ENCODE peak calls at places on chromosomes 1 and 21, in nine cellular contexts. T, Y, W, H, I, C, M, A and U are unnamed samples.
A peak's percentile ranks its signal among the peaks of the same experiment; 100 is the strongest.

GRCh38 chr1:178055779-178056471 is 38.0 kb upstream of the RASAL2 start:
- DNase-seq in T (peak; percentile 62), Y (peak; percentile 81), W (no peak), H (peak; percentile 23), I (peak; percentile 45), C (no peak), M (no peak), A (peak; percentile 34), U (peak; percentile 33)

GRCh38 chr1:45012639-45013278 is 705 bp downstream of the UROD start:
- DNase-seq in T (peak; percentile 86), Y (no peak), W (peak; percentile 83), H (peak; percentile 65), I (peak; percentile 63), C (peak; percentile 70), M (no peak), A (peak; percentile 84), U (peak; percentile 34)

GRCh38 chr1:10374442-10374860 is 24.4 kb upstream of the PGD start:
- DNase-seq in T (no peak), Y (no peak), W (no peak), H (no peak), I (no peak), C (no peak), M (no peak), A (peak; percentile 35), U (no peak)

GRCh38 chr1:89721351-89721750 is 88.4 kb downstream of the LRRC8C start:
- DNase-seq in T (no peak), Y (no peak), W (no peak), H (peak; percentile 60), I (no peak), C (no peak), M (no peak), A (peak; percentile 69), U (peak; percentile 22)

GRCh38 chr1:183987593-183988318 is 49.8 kb downstream of the COLGALT2 start:
- DNase-seq in T (no peak), Y (no peak), W (no peak), H (peak; percentile 20), I (no peak), C (no peak), M (no peak), A (peak; percentile 69), U (no peak)

GRCh38 chr1:31014094-31014493 is 51.4 kb downstream of the PUM1 start:
- DNase-seq in T (no peak), Y (no peak), W (no peak), H (no peak), I (no peak), C (no peak), M (no peak), A (no peak), U (no peak)

GRCh38 chr1:156154317-156154749 is 948 bp downstream of the SEMA4A start:
- DNase-seq in T (peak; percentile 84), Y (no peak), W (no peak), H (no peak), I (no peak), C (no peak), M (no peak), A (no peak), U (no peak)

GRCh38 chr1:47188901-47189785 is 693 bp downstream of the PDZK1IP1 start:
- DNase-seq in T (no peak), Y (no peak), W (no peak), H (no peak), I (no peak), C (no peak), M (no peak), A (no peak), U (no peak)

GRCh38 chr1:44112486-44112885 is 6.1 kb upstream of the KLF17 start:
- DNase-seq in T (no peak), Y (no peak), W (no peak), H (peak; percentile 38), I (no peak), C (no peak), M (no peak), A (peak; percentile 31), U (no peak)

GRCh38 chr1:59814901-59815825 is at the start of gene HOOK1:
- DNase-seq in T (no peak), Y (no peak), W (no peak), H (no peak), I (peak; percentile 22), C (no peak), M (no peak), A (no peak), U (no peak)

GRCh38 chr1:119448112-119448511 is 33.2 kb downstream of the HSD3B2 start:
- DNase-seq in T (no peak), Y (no peak), W (no peak), H (no peak), I (peak; percentile 16), C (no peak), M (no peak), A (no peak), U (no peak)

GRCh38 chr1:114178940-114179339 is 25.3 kb upstream of the SYT6 start:
- DNase-seq in T (no peak), Y (no peak), W (no peak), H (no peak), I (no peak), C (no peak), M (no peak), A (no peak), U (no peak)

GRCh38 chr21:43023175-43023574 is 48.8 kb downstream of the PKNOX1 start:
- DNase-seq in T (no peak), Y (no peak), W (no peak), H (no peak), I (no peak), C (no peak), M (no peak), A (no peak), U (no peak)

GRCh38 chr1:150877220-150877516 is 769 bp upstream of the ARNT start:
- DNase-seq in T (no peak), Y (peak; percentile 33), W (no peak), H (no peak), I (peak; percentile 15), C (no peak), M (no peak), A (peak; percentile 4), U (no peak)

GRCh38 chr1:54413295-54413694 is 7.1 kb upstream of the SSBP3 start:
- DNase-seq in T (no peak), Y (no peak), W (no peak), H (peak; percentile 35), I (no peak), C (peak; percentile 35), M (peak; percentile 27), A (peak; percentile 72), U (peak; percentile 66)

GRCh38 chr21:43909736-43910455 is 44.9 kb downstream of the AGPAT3 start:
- DNase-seq in T (no peak), Y (no peak), W (no peak), H (no peak), I (no peak), C (no peak), M (no peak), A (no peak), U (no peak)

GRCh38 chr1:40432644-40433385 is 17.5 kb upstream of the ZFP69B start:
- DNase-seq in T (no peak), Y (no peak), W (no peak), H (peak; percentile 65), I (no peak), C (no peak), M (no peak), A (peak; percentile 52), U (no peak)

DNA sequence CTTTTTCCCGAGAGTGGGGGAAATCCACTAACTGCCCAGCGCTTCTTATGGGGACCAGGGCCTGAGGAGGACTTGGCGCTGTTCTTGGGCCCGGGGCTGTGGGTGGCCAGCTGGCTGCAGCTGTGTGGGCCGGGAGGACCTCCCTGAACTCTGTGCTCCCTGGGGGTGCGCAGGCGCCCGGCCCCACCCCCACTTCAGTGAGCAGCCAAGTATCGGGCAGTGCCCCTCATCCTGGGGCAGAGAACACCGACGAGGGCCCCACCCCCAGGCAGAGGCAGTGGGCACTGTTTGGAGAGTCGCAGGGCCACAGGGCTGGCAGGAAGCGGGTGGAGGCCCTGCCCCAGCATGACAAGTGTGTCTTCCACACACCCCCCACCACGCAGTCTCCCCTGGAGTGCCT is 32.5 kb upstream of the SLC19A1 start:
- DNase-seq in T (peak; percentile 41), Y (no peak), W (no peak), H (no peak), I (no peak), C (no peak), M (no peak), A (no peak), U (no peak)
- H3K27ac ChIP-seq in T (no peak overlapping the region), Y (no peak overlapping the region), W (no peak overlapping the region), H (no peak overlapping the region), I (no peak overlapping the region), C (no peak overlapping the region), M (no peak overlapping the region), A (no peak overlapping the region), U (no peak overlapping the region)

GRCh38 chr1:161033751-161034150 is 5.0 kb downstream of the TSTD1 start:
- DNase-seq in T (no peak), Y (no peak), W (no peak), H (no peak), I (no peak), C (no peak), M (no peak), A (no peak), U (no peak)

GRCh38 chr1:161037661-161038522 is 872 bp downstream of the TSTD1 start:
- DNase-seq in T (peak; percentile 60), Y (no peak), W (no peak), H (no peak), I (peak; percentile 68), C (no peak), M (no peak), A (no peak), U (no peak)

GRCh38 chr1:161031874-161032273 is 6.9 kb downstream of the TSTD1 start:
- DNase-seq in T (no peak), Y (no peak), W (no peak), H (no peak), I (no peak), C (no peak), M (no peak), A (no peak), U (no peak)

GRCh38 chr1:161032409-161032808 is 6.4 kb downstream of the TSTD1 start:
- DNase-seq in T (no peak), Y (no peak), W (no peak), H (no peak), I (no peak), C (no peak), M (no peak), A (peak; percentile 53), U (no peak)
- H3K4me3 ChIP-seq in T (no peak overlapping the region), Y (no peak overlapping the region), W (no peak overlapping the region), H (no peak overlapping the region), I (no peak overlapping the region), C (no peak overlapping the region), M (no peak overlapping the region), A (no peak overlapping the region), U (no peak overlapping the region)

DNA sequence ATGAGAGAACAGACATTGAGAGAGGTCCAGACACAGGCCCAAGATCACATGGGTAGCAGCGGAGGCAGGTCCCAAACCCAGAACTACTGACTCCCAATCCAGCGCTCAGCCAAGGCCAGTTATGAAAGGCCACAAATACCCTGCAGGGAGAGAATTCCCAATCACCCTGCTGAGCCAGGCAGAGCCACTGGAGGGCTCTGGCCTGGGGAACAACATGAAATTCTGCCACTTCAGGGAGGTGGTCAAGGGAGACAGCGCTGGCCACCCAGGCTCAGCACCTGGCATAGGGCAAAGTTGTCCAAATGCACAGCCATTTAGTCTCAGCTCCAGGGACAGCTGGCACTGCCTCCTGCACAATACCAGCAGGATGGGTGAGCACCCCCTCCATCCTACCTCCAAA is 27.5 kb downstream of the SLC9A1 start:
- DNase-seq in T (no peak), Y (no peak), W (no peak), H (no peak), I (peak; percentile 29), C (no peak), M (no peak), A (no peak), U (no peak)
- TF ChIP-seq CTCF in T (no peak), Y (no peak), W (no peak), H (no peak), I (peak; percentile 28), C (peak; percentile 9), M (no peak), A (no peak), U (peak; percentile 55)

GRCh38 chr1:212560933-212561460 is 47.6 kb upstream of the ATF3 start:
- DNase-seq in T (no peak), Y (no peak), W (no peak), H (no peak), I (no peak), C (no peak), M (no peak), A (no peak), U (no peak)
- H3K27ac ChIP-seq in T (no peak overlapping the region), Y (peak overlapping the region; percentile 72), W (peak overlapping the region; percentile 97), H (peak overlapping the region; percentile 67), I (no peak overlapping the region), C (peak overlapping the region; percentile 67), M (peak overlapping the region; percentile 93), A (no peak overlapping the region), U (peak overlapping the region; percentile 62)